ENCODE peak calls at places on chromosome 6, in seven cellular contexts. Y is RWPE1; R is naive B cell; N is ELR; W is right lobe of liver; X is activated naive CD8-positive, alpha-beta T cell treated with anti-CD3 and anti-CD28 coated beads for 36 hours; A is foreskin fibroblast. J is an unnamed sample.

GRCh38 chr6:32830017-32830416 is 8.5 kb downstream of the TAP2 start:
- DNase-seq in Y (no peak), R (no peak), N (no peak), W (no peak), X (no peak), A (no peak), J (no peak)

GRCh38 chr6:7727150-7727950 is 1.5 kb downstream of the BMP6 start:
- DNase-seq in Y (no peak), R (peak), N (peak), W (no peak), X (peak), A (no peak), J (peak)

GRCh38 chr6:1325471-1326309 is 13.8 kb downstream of the FOXQ1 start:
- DNase-seq in Y (peak), R (no peak), N (peak), W (no peak), X (no peak), A (peak), J (peak)

GRCh38 chr6:125174626-125175025 is 21.1 kb downstream of the TPD52L1 start:
- DNase-seq in Y (no peak), R (no peak), N (no peak), W (peak), X (no peak), A (no peak), J (no peak)

GRCh38 chr6:90583783-90584481 is 2.9 kb downstream of the MAP3K7 start:
- DNase-seq in Y (no peak), R (no peak), N (no peak), W (no peak), X (no peak), A (no peak), J (no peak)

GRCh38 chr6:6889601-6890000 is 218.2 kb upstream of the RREB1 start:
- DNase-seq in Y (no peak), R (no peak), N (no peak), W (no peak), X (no peak), A (no peak), J (no peak)

GRCh38 chr6:18207438-18207837 is 52.2 kb downstream of the KDM1B start:
- DNase-seq in Y (no peak), R (no peak), N (no peak), W (no peak), X (no peak), A (no peak), J (peak)

GRCh38 chr6:106560966-106561740 is 68.1 kb downstream of the RTN4IP1 start:
- DNase-seq in Y (peak), R (no peak), N (peak), W (no peak), X (peak), A (peak), J (peak)

GRCh38 chr6:87993331-87993730 is 54.3 kb upstream of the SPACA1 start:
- DNase-seq in Y (no peak), R (no peak), N (no peak), W (no peak), X (no peak), A (no peak), J (no peak)

GRCh38 chr6:33815854-33816253 is 12.1 kb upstream of the MLN start:
- DNase-seq in Y (peak), R (no peak), N (peak), W (no peak), X (no peak), A (no peak), J (no peak)

GRCh38 chr6:34182751-34183531 is 37.1 kb upstream of the GRM4 start:
- DNase-seq in Y (no peak), R (peak), N (peak), W (no peak), X (peak), A (no peak), J (no peak)

GRCh38 chr6:72551470-72551869 is 70.4 kb upstream of the KCNQ5 start:
- DNase-seq in Y (no peak), R (no peak), N (peak), W (no peak), X (no peak), A (no peak), J (no peak)

GRCh38 chr6:36929152-36929551 is 25.4 kb upstream of the PI16 start:
- DNase-seq in Y (no peak), R (no peak), N (no peak), W (no peak), X (no peak), A (no peak), J (no peak)

GRCh38 chr6:15498640-15499039 is 164.2 kb downstream of the DTNBP1 start:
- DNase-seq in Y (peak), R (no peak), N (peak), W (no peak), X (no peak), A (no peak), J (peak)

GRCh38 chr6:90103056-90103793 is 193.4 kb downstream of the BACH2 start:
- DNase-seq in Y (no peak), R (no peak), N (peak), W (no peak), X (no peak), A (peak), J (peak)

GRCh38 chr6:53982361-53983050 is 128.7 kb upstream of the MLIP start:
- DNase-seq in Y (peak), R (no peak), N (peak), W (no peak), X (no peak), A (no peak), J (no peak)

GRCh38 chr6:158213925-158214674 is 46.0 kb downstream of the GTF2H5 start:
- DNase-seq in Y (peak), R (peak), N (peak), W (peak), X (peak), A (peak), J (peak)

GRCh38 chr6:154509421-154510143 is 903 bp downstream of the CNKSR3 start:
- DNase-seq in Y (peak), R (no peak), N (peak), W (peak), X (peak), A (no peak), J (peak)

GRCh38 chr6:149859368-149859767 is 4.8 kb downstream of the LRP11 start:
- DNase-seq in Y (no peak), R (no peak), N (peak), W (no peak), X (no peak), A (no peak), J (peak)

GRCh38 chr6:23311211-23311610 is 741.8 kb downstream of the HDGFL1 start:
- DNase-seq in Y (no peak), R (no peak), N (no peak), W (no peak), X (no peak), A (no peak), J (no peak)

GRCh38 chr6:37239950-37240713 is 17.4 kb upstream of the TBC1D22B start:
- DNase-seq in Y (peak), R (no peak), N (peak), W (peak), X (peak), A (peak), J (peak)

GRCh38 chr6:27894839-27895762 is 17.1 kb downstream of the OR2B2 start:
- DNase-seq in Y (peak), R (peak), N (peak), W (peak), X (peak), A (peak), J (peak)

GRCh38 chr6:100346828-100347227 is 117.9 kb downstream of the SIM1 start:
- DNase-seq in Y (peak), R (no peak), N (peak), W (no peak), X (no peak), A (peak), J (peak)

GRCh38 chr6:299050-299980 is 7.0 kb downstream of the DUSP22 start:
- DNase-seq in Y (no peak), R (no peak), N (no peak), W (no peak), X (no peak), A (peak), J (no peak)

GRCh38 chr6:89952696-89953095 is 58.4 kb downstream of the GJA10 start:
- DNase-seq in Y (peak), R (peak), N (peak), W (no peak), X (peak), A (peak), J (peak)

GRCh38 chr6:90468080-90468479 is 118.8 kb downstream of the MAP3K7 start:
- DNase-seq in Y (peak), R (no peak), N (peak), W (no peak), X (peak), A (no peak), J (peak)

GRCh38 chr6:125745281-125746018 is 4.0 kb upstream of the HEY2 start:
- DNase-seq in Y (no peak), R (no peak), N (no peak), W (peak), X (no peak), A (no peak), J (no peak)

GRCh38 chr6:170293411-170293844 is 2.5 kb upstream of the DLL1 start:
- DNase-seq in Y (no peak), R (no peak), N (no peak), W (no peak), X (no peak), A (no peak), J (no peak)

GRCh38 chr6:132530293-132530974 is 7.6 kb upstream of the TAAR9 start:
- DNase-seq in Y (peak), R (peak), N (peak), W (peak), X (peak), A (peak), J (peak)

GRCh38 chr6:3766219-3766618 is 14.7 kb upstream of the PXDC1 start:
- DNase-seq in Y (peak), R (no peak), N (no peak), W (no peak), X (no peak), A (peak), J (peak)

GRCh38 chr6:47034421-47034820 is 7.7 kb downstream of the ADGRF1 start:
- DNase-seq in Y (no peak), R (no peak), N (peak), W (no peak), X (no peak), A (no peak), J (peak)

GRCh38 chr6:70363741-70364493 is 49.4 kb upstream of the FAM135A start:
- DNase-seq in Y (no peak), R (no peak), N (no peak), W (no peak), X (no peak), A (no peak), J (no peak)

GRCh38 chr6:157267109-157267611 is 56.2 kb downstream of the TMEM242 start:
- DNase-seq in Y (no peak), R (no peak), N (no peak), W (peak), X (no peak), A (no peak), J (no peak)

GRCh38 chr6:156102129-156102528 is 646.5 kb upstream of the NOX3 start:
- DNase-seq in Y (no peak), R (no peak), N (peak), W (no peak), X (no peak), A (no peak), J (no peak)

GRCh38 chr6:89711801-89712200 is 73.3 kb upstream of the LYRM2 start:
- DNase-seq in Y (no peak), R (no peak), N (no peak), W (no peak), X (no peak), A (no peak), J (no peak)